ENCODE peak calls at places on chromosomes 13 and 19, in seven cellular contexts. O is activated gamma-delta T cell treated with Interleukin-2 at 50 U/mL for 16 hours; P is nucleus accumbens; T is left colon; X is cardiac fibroblast; W is SHP77; Q is stimulated activated CD4-positive, alpha-beta T cell treated with anti-CD3 and anti-CD28 coated beads, TNF-alpha, amount 100 ng/mL, for 48 hours. V is an unnamed sample.

GRCh38 chr19:40298026-40298425 is 12.9 kb upstream of the AKT2 start:
- DNase-seq in O (no peak), W (no peak), Q (no peak), P (no peak), X (no peak), T (no peak), V (no peak)

GRCh38 chr19:7293795-7294570 is at the start of gene INSR:
- DNase-seq in P (peak), T (peak), W (peak), X (peak), O (no peak), Q (peak), V (peak)

GRCh38 chr19:401836-402535 is 7.0 kb downstream of the C2CD4C start:
- DNase-seq in Q (no peak), T (peak), W (no peak), X (no peak), O (no peak), P (no peak), V (no peak)

GRCh38 chr13:42066542-42066941 is 18.1 kb downstream of the DGKH start:
- DNase-seq in X (peak), T (no peak), W (no peak), O (no peak), Q (no peak), P (no peak), V (peak)

GRCh38 chr13:114099918-114100445 is 32.4 kb downstream of the RASA3 start:
- DNase-seq in X (peak), Q (no peak), W (peak), T (peak), P (no peak), O (peak), V (no peak)

GRCh38 chr13:62663767-62664166 is 1248.1 kb upstream of the PCDH20 start:
- DNase-seq in X (no peak), Q (no peak), P (no peak), W (no peak), T (no peak), O (no peak), V (no peak)

GRCh38 chr13:33642374-33643065 is 175.4 kb upstream of the RFC3 start:
- DNase-seq in X (peak), Q (no peak), P (no peak), O (no peak), W (no peak), T (peak), V (peak)

GRCh38 chr19:6464070-6464873 is at the start of gene CRB3:
- DNase-seq in W (no peak), T (peak), P (no peak), Q (no peak), O (peak), X (no peak), V (no peak)

GRCh38 chr13:27619711-27620376 is 485 bp downstream of the LNX2 start:
- DNase-seq in O (peak), T (peak), Q (peak), P (peak), X (peak), W (peak), V (no peak)